ENCODE peak calls at places on chromosomes 6 and 20, in nine cellular contexts. One of them, this sample, is unnamed.

GRCh38 chr6:116326392-116326717 is 44.4 kb upstream of the DSE start:
- DNase-seq in A172: no peak
- DNase-seq in ecto neural progenitor cell: no peak
- DNase-seq in activated T-cell treated with anti-CD3 and anti-CD28 coated beads, Interleukin-2, amount 50 U/mL, for 48 hours: no peak
- DNase-seq in NCI-H510A treated with DMSO at 0.1 percent for 48 hours: no peak
- DNase-seq in glomerular endothelial cell: no peak
- DNase-seq in astrocyte of the spinal cord: no peak
- DNase-seq in MV-4-11: no peak
- DNase-seq in EL: no peak
- DNase-seq in this sample: no peak

GRCh38 chr20:7606941-7607340 is 333.3 kb downstream of the HAO1 start:
- DNase-seq in activated T-cell treated with anti-CD3 and anti-CD28 coated beads, Interleukin-2, amount 50 U/mL, for 48 hours: no peak
- DNase-seq in MV-4-11: no peak
- DNase-seq in NCI-H510A treated with DMSO at 0.1 percent for 48 hours: no peak
- DNase-seq in astrocyte of the spinal cord: no peak
- DNase-seq in glomerular endothelial cell: no peak
- DNase-seq in EL: no peak
- DNase-seq in A172: no peak
- DNase-seq in ecto neural progenitor cell: no peak
- DNase-seq in this sample: no peak

GRCh38 chr6:8277769-8278168 is 157.6 kb downstream of the SLC35B3 start:
- DNase-seq in activated T-cell treated with anti-CD3 and anti-CD28 coated beads, Interleukin-2, amount 50 U/mL, for 48 hours: no peak
- DNase-seq in NCI-H510A treated with DMSO at 0.1 percent for 48 hours: no peak
- DNase-seq in A172: no peak
- DNase-seq in glomerular endothelial cell: no peak
- DNase-seq in astrocyte of the spinal cord: no peak
- DNase-seq in MV-4-11: no peak
- DNase-seq in ecto neural progenitor cell: no peak
- DNase-seq in EL: no peak
- DNase-seq in this sample: no peak

GRCh38 chr6:5143625-5144311 is 58.6 kb downstream of the PPP1R3G start:
- DNase-seq in glomerular endothelial cell: peak; percentile 67
- DNase-seq in MV-4-11: peak; percentile 80
- DNase-seq in ecto neural progenitor cell: peak; percentile 81
- DNase-seq in NCI-H510A treated with DMSO at 0.1 percent for 48 hours: peak; percentile 83
- DNase-seq in A172: peak; percentile 81
- DNase-seq in astrocyte of the spinal cord: peak; percentile 77
- DNase-seq in EL: peak; percentile 75
- DNase-seq in activated T-cell treated with anti-CD3 and anti-CD28 coated beads, Interleukin-2, amount 50 U/mL, for 48 hours: peak; percentile 86
- DNase-seq in this sample: peak; percentile 46

GRCh38 chr6:36197739-36198221 is 1.2 kb downstream of the BRPF3 start:
- DNase-seq in A172: no peak
- DNase-seq in EL: peak; percentile 6
- DNase-seq in activated T-cell treated with anti-CD3 and anti-CD28 coated beads, Interleukin-2, amount 50 U/mL, for 48 hours: no peak
- DNase-seq in NCI-H510A treated with DMSO at 0.1 percent for 48 hours: no peak
- DNase-seq in ecto neural progenitor cell: no peak
- DNase-seq in MV-4-11: no peak
- DNase-seq in glomerular endothelial cell: no peak
- DNase-seq in astrocyte of the spinal cord: no peak
- DNase-seq in this sample: no peak

GRCh38 chr6:36851149-36851614 is 11.9 kb upstream of the CPNE5 start:
- DNase-seq in A172: peak; percentile 76
- DNase-seq in astrocyte of the spinal cord: peak; percentile 85
- DNase-seq in activated T-cell treated with anti-CD3 and anti-CD28 coated beads, Interleukin-2, amount 50 U/mL, for 48 hours: peak; percentile 35
- DNase-seq in glomerular endothelial cell: peak; percentile 64
- DNase-seq in EL: peak; percentile 78
- DNase-seq in MV-4-11: peak; percentile 65
- DNase-seq in NCI-H510A treated with DMSO at 0.1 percent for 48 hours: peak; percentile 72
- DNase-seq in ecto neural progenitor cell: peak; percentile 62
- DNase-seq in this sample: no peak

GRCh38 chr6:169200931-169201514 is 52.6 kb downstream of the THBS2 start:
- DNase-seq in NCI-H510A treated with DMSO at 0.1 percent for 48 hours: no peak
- DNase-seq in EL: no peak
- DNase-seq in ecto neural progenitor cell: no peak
- DNase-seq in glomerular endothelial cell: no peak
- DNase-seq in A172: no peak
- DNase-seq in MV-4-11: no peak
- DNase-seq in activated T-cell treated with anti-CD3 and anti-CD28 coated beads, Interleukin-2, amount 50 U/mL, for 48 hours: no peak
- DNase-seq in astrocyte of the spinal cord: no peak
- DNase-seq in this sample: no peak

GRCh38 chr20:61720348-61720696 is 345.4 kb downstream of the TAF4 start:
- DNase-seq in NCI-H510A treated with DMSO at 0.1 percent for 48 hours: no peak
- DNase-seq in glomerular endothelial cell: no peak
- DNase-seq in MV-4-11: no peak
- DNase-seq in astrocyte of the spinal cord: no peak
- DNase-seq in EL: no peak
- DNase-seq in A172: no peak
- DNase-seq in ecto neural progenitor cell: no peak
- DNase-seq in activated T-cell treated with anti-CD3 and anti-CD28 coated beads, Interleukin-2, amount 50 U/mL, for 48 hours: no peak
- DNase-seq in this sample: no peak

GRCh38 chr6:109434456-109434855 is 6.0 kb downstream of the PPIL6 start:
- DNase-seq in EL: no peak
- DNase-seq in activated T-cell treated with anti-CD3 and anti-CD28 coated beads, Interleukin-2, amount 50 U/mL, for 48 hours: no peak
- DNase-seq in NCI-H510A treated with DMSO at 0.1 percent for 48 hours: no peak
- DNase-seq in astrocyte of the spinal cord: no peak
- DNase-seq in A172: no peak
- DNase-seq in MV-4-11: peak; percentile 12
- DNase-seq in glomerular endothelial cell: no peak
- DNase-seq in ecto neural progenitor cell: no peak
- DNase-seq in this sample: no peak

GRCh38 chr6:170176621-170177382 is 114.1 kb downstream of the DLL1 start:
- DNase-seq in MV-4-11: no peak
- DNase-seq in activated T-cell treated with anti-CD3 and anti-CD28 coated beads, Interleukin-2, amount 50 U/mL, for 48 hours: no peak
- DNase-seq in EL: no peak
- DNase-seq in NCI-H510A treated with DMSO at 0.1 percent for 48 hours: peak; percentile 11
- DNase-seq in ecto neural progenitor cell: peak; percentile 45
- DNase-seq in astrocyte of the spinal cord: no peak
- DNase-seq in glomerular endothelial cell: no peak
- DNase-seq in A172: no peak
- DNase-seq in this sample: no peak

GRCh38 chr6:45326698-45327417 is 1.3 kb upstream of the RUNX2 start:
- DNase-seq in A172: peak; percentile 19
- DNase-seq in MV-4-11: no peak
- DNase-seq in ecto neural progenitor cell: no peak
- DNase-seq in EL: no peak
- DNase-seq in glomerular endothelial cell: no peak
- DNase-seq in activated T-cell treated with anti-CD3 and anti-CD28 coated beads, Interleukin-2, amount 50 U/mL, for 48 hours: no peak
- DNase-seq in astrocyte of the spinal cord: no peak
- DNase-seq in NCI-H510A treated with DMSO at 0.1 percent for 48 hours: no peak
- DNase-seq in this sample: no peak

GRCh38 chr6:68042339-68043121 is 592.6 kb upstream of the ADGRB3 start:
- DNase-seq in ecto neural progenitor cell: no peak
- DNase-seq in activated T-cell treated with anti-CD3 and anti-CD28 coated beads, Interleukin-2, amount 50 U/mL, for 48 hours: no peak
- DNase-seq in A172: no peak
- DNase-seq in NCI-H510A treated with DMSO at 0.1 percent for 48 hours: no peak
- DNase-seq in MV-4-11: no peak
- DNase-seq in glomerular endothelial cell: no peak
- DNase-seq in astrocyte of the spinal cord: no peak
- DNase-seq in EL: no peak
- DNase-seq in this sample: no peak

GRCh38 chr6:165705941-165706340 is 42.9 kb upstream of the PDE10A start:
- DNase-seq in astrocyte of the spinal cord: no peak
- DNase-seq in glomerular endothelial cell: no peak
- DNase-seq in EL: no peak
- DNase-seq in MV-4-11: no peak
- DNase-seq in A172: no peak
- DNase-seq in activated T-cell treated with anti-CD3 and anti-CD28 coated beads, Interleukin-2, amount 50 U/mL, for 48 hours: no peak
- DNase-seq in ecto neural progenitor cell: no peak
- DNase-seq in NCI-H510A treated with DMSO at 0.1 percent for 48 hours: no peak
- DNase-seq in this sample: no peak

GRCh38 chr6:137223370-137224131 is 4.4 kb upstream of the IFNGR1 start:
- DNase-seq in ecto neural progenitor cell: no peak
- DNase-seq in A172: peak; percentile 14
- DNase-seq in activated T-cell treated with anti-CD3 and anti-CD28 coated beads, Interleukin-2, amount 50 U/mL, for 48 hours: no peak
- DNase-seq in MV-4-11: peak; percentile 94
- DNase-seq in astrocyte of the spinal cord: peak; percentile 92
- DNase-seq in EL: peak; percentile 20
- DNase-seq in glomerular endothelial cell: peak; percentile 93
- DNase-seq in NCI-H510A treated with DMSO at 0.1 percent for 48 hours: no peak
- DNase-seq in this sample: peak; percentile 7

GRCh38 chr20:46152824-46153586 is 34.9 kb downstream of the CD40 start:
- DNase-seq in glomerular endothelial cell: no peak
- DNase-seq in activated T-cell treated with anti-CD3 and anti-CD28 coated beads, Interleukin-2, amount 50 U/mL, for 48 hours: no peak
- DNase-seq in A172: no peak
- DNase-seq in ecto neural progenitor cell: no peak
- DNase-seq in astrocyte of the spinal cord: no peak
- DNase-seq in NCI-H510A treated with DMSO at 0.1 percent for 48 hours: no peak
- DNase-seq in EL: no peak
- DNase-seq in MV-4-11: no peak
- DNase-seq in this sample: no peak

GRCh38 chr20:60095456-60095855 is 137.2 kb downstream of the CDH26 start:
- DNase-seq in ecto neural progenitor cell: no peak
- DNase-seq in A172: no peak
- DNase-seq in EL: no peak
- DNase-seq in activated T-cell treated with anti-CD3 and anti-CD28 coated beads, Interleukin-2, amount 50 U/mL, for 48 hours: no peak
- DNase-seq in astrocyte of the spinal cord: no peak
- DNase-seq in MV-4-11: no peak
- DNase-seq in NCI-H510A treated with DMSO at 0.1 percent for 48 hours: no peak
- DNase-seq in glomerular endothelial cell: no peak
- DNase-seq in this sample: no peak

GRCh38 chr6:157811476-157812173 is 11.4 kb upstream of the SNX9 start:
- DNase-seq in MV-4-11: no peak
- DNase-seq in glomerular endothelial cell: no peak
- DNase-seq in astrocyte of the spinal cord: peak; percentile 64
- DNase-seq in activated T-cell treated with anti-CD3 and anti-CD28 coated beads, Interleukin-2, amount 50 U/mL, for 48 hours: no peak
- DNase-seq in A172: no peak
- DNase-seq in EL: peak; percentile 28
- DNase-seq in NCI-H510A treated with DMSO at 0.1 percent for 48 hours: no peak
- DNase-seq in ecto neural progenitor cell: no peak
- DNase-seq in this sample: no peak

GRCh38 chr20:1646975-1647431 is 10.6 kb downstream of the SIRPG start:
- DNase-seq in activated T-cell treated with anti-CD3 and anti-CD28 coated beads, Interleukin-2, amount 50 U/mL, for 48 hours: peak; percentile 62
- DNase-seq in astrocyte of the spinal cord: no peak
- DNase-seq in ecto neural progenitor cell: peak; percentile 23
- DNase-seq in NCI-H510A treated with DMSO at 0.1 percent for 48 hours: no peak
- DNase-seq in MV-4-11: no peak
- DNase-seq in glomerular endothelial cell: no peak
- DNase-seq in A172: no peak
- DNase-seq in EL: no peak
- DNase-seq in this sample: no peak

GRCh38 chr6:163711071-163711470 is 296.6 kb downstream of the QKI start:
- DNase-seq in astrocyte of the spinal cord: no peak
- DNase-seq in ecto neural progenitor cell: no peak
- DNase-seq in MV-4-11: no peak
- DNase-seq in EL: no peak
- DNase-seq in glomerular endothelial cell: no peak
- DNase-seq in A172: no peak
- DNase-seq in NCI-H510A treated with DMSO at 0.1 percent for 48 hours: no peak
- DNase-seq in activated T-cell treated with anti-CD3 and anti-CD28 coated beads, Interleukin-2, amount 50 U/mL, for 48 hours: no peak
- DNase-seq in this sample: no peak

GRCh38 chr6:125294925-125295324 is 6.8 kb downstream of the HDDC2 start:
- DNase-seq in activated T-cell treated with anti-CD3 and anti-CD28 coated beads, Interleukin-2, amount 50 U/mL, for 48 hours: no peak
- DNase-seq in glomerular endothelial cell: no peak
- DNase-seq in ecto neural progenitor cell: no peak
- DNase-seq in NCI-H510A treated with DMSO at 0.1 percent for 48 hours: no peak
- DNase-seq in astrocyte of the spinal cord: no peak
- DNase-seq in A172: no peak
- DNase-seq in EL: no peak
- DNase-seq in MV-4-11: no peak
- DNase-seq in this sample: no peak

GRCh38 chr6:21664263-21665081 is 70.9 kb downstream of the SOX4 start:
- DNase-seq in glomerular endothelial cell: no peak
- DNase-seq in A172: peak; percentile 20
- DNase-seq in ecto neural progenitor cell: peak; percentile 70
- DNase-seq in NCI-H510A treated with DMSO at 0.1 percent for 48 hours: no peak
- DNase-seq in activated T-cell treated with anti-CD3 and anti-CD28 coated beads, Interleukin-2, amount 50 U/mL, for 48 hours: peak; percentile 25
- DNase-seq in MV-4-11: no peak
- DNase-seq in astrocyte of the spinal cord: peak; percentile 27
- DNase-seq in EL: peak; percentile 37
- DNase-seq in this sample: no peak

GRCh38 chr6:24064106-24064505 is 61.9 kb upstream of the NRSN1 start:
- DNase-seq in NCI-H510A treated with DMSO at 0.1 percent for 48 hours: peak; percentile 11
- DNase-seq in glomerular endothelial cell: no peak
- DNase-seq in ecto neural progenitor cell: no peak
- DNase-seq in MV-4-11: peak; percentile 1
- DNase-seq in activated T-cell treated with anti-CD3 and anti-CD28 coated beads, Interleukin-2, amount 50 U/mL, for 48 hours: no peak
- DNase-seq in EL: no peak
- DNase-seq in A172: no peak
- DNase-seq in astrocyte of the spinal cord: no peak
- DNase-seq in this sample: peak; percentile 2

GRCh38 chr6:10330515-10330914 is 84.4 kb downstream of the TFAP2A start:
- DNase-seq in NCI-H510A treated with DMSO at 0.1 percent for 48 hours: no peak
- DNase-seq in glomerular endothelial cell: no peak
- DNase-seq in activated T-cell treated with anti-CD3 and anti-CD28 coated beads, Interleukin-2, amount 50 U/mL, for 48 hours: no peak
- DNase-seq in EL: no peak
- DNase-seq in astrocyte of the spinal cord: no peak
- DNase-seq in A172: no peak
- DNase-seq in ecto neural progenitor cell: no peak
- DNase-seq in MV-4-11: no peak
- DNase-seq in this sample: no peak

GRCh38 chr6:35050291-35050987 is 90.7 kb downstream of the TCP11 start:
- DNase-seq in ecto neural progenitor cell: no peak
- DNase-seq in glomerular endothelial cell: no peak
- DNase-seq in astrocyte of the spinal cord: no peak
- DNase-seq in A172: no peak
- DNase-seq in EL: no peak
- DNase-seq in activated T-cell treated with anti-CD3 and anti-CD28 coated beads, Interleukin-2, amount 50 U/mL, for 48 hours: no peak
- DNase-seq in NCI-H510A treated with DMSO at 0.1 percent for 48 hours: peak; percentile 61
- DNase-seq in MV-4-11: peak; percentile 72
- DNase-seq in this sample: no peak

GRCh38 chr6:113855500-113856010 is 1.6 kb upstream of the MARCKS start:
- DNase-seq in NCI-H510A treated with DMSO at 0.1 percent for 48 hours: no peak
- DNase-seq in glomerular endothelial cell: no peak
- DNase-seq in EL: peak; percentile 59
- DNase-seq in MV-4-11: no peak
- DNase-seq in astrocyte of the spinal cord: peak; percentile 67
- DNase-seq in ecto neural progenitor cell: peak; percentile 75
- DNase-seq in activated T-cell treated with anti-CD3 and anti-CD28 coated beads, Interleukin-2, amount 50 U/mL, for 48 hours: no peak
- DNase-seq in A172: peak; percentile 10
- DNase-seq in this sample: no peak

GRCh38 chr6:150723056-150723658 is 123.5 kb downstream of the PLEKHG1 start:
- DNase-seq in glomerular endothelial cell: no peak
- DNase-seq in ecto neural progenitor cell: no peak
- DNase-seq in A172: no peak
- DNase-seq in EL: no peak
- DNase-seq in astrocyte of the spinal cord: no peak
- DNase-seq in MV-4-11: no peak
- DNase-seq in activated T-cell treated with anti-CD3 and anti-CD28 coated beads, Interleukin-2, amount 50 U/mL, for 48 hours: no peak
- DNase-seq in NCI-H510A treated with DMSO at 0.1 percent for 48 hours: no peak
- DNase-seq in this sample: no peak

GRCh38 chr6:51515052-51515402 is 572.4 kb downstream of the PKHD1 start:
- DNase-seq in MV-4-11: no peak
- DNase-seq in glomerular endothelial cell: no peak
- DNase-seq in activated T-cell treated with anti-CD3 and anti-CD28 coated beads, Interleukin-2, amount 50 U/mL, for 48 hours: no peak
- DNase-seq in NCI-H510A treated with DMSO at 0.1 percent for 48 hours: no peak
- DNase-seq in EL: no peak
- DNase-seq in ecto neural progenitor cell: no peak
- DNase-seq in A172: no peak
- DNase-seq in astrocyte of the spinal cord: no peak
- DNase-seq in this sample: no peak

GRCh38 chr6:134722996-134723871 is 226.7 kb downstream of the ALDH8A1 start:
- DNase-seq in ecto neural progenitor cell: no peak
- DNase-seq in astrocyte of the spinal cord: peak; percentile 23
- DNase-seq in EL: peak; percentile 34
- DNase-seq in A172: peak; percentile 59
- DNase-seq in activated T-cell treated with anti-CD3 and anti-CD28 coated beads, Interleukin-2, amount 50 U/mL, for 48 hours: no peak
- DNase-seq in glomerular endothelial cell: no peak
- DNase-seq in NCI-H510A treated with DMSO at 0.1 percent for 48 hours: no peak
- DNase-seq in MV-4-11: no peak
- DNase-seq in this sample: no peak

GRCh38 chr6:123529843-123530242 is 106.9 kb downstream of the TRDN start:
- DNase-seq in NCI-H510A treated with DMSO at 0.1 percent for 48 hours: no peak
- DNase-seq in ecto neural progenitor cell: no peak
- DNase-seq in EL: no peak
- DNase-seq in MV-4-11: no peak
- DNase-seq in activated T-cell treated with anti-CD3 and anti-CD28 coated beads, Interleukin-2, amount 50 U/mL, for 48 hours: no peak
- DNase-seq in astrocyte of the spinal cord: no peak
- DNase-seq in glomerular endothelial cell: no peak
- DNase-seq in A172: peak; percentile 16
- DNase-seq in this sample: no peak

GRCh38 chr6:135346747-135347146 is 150.8 kb downstream of the AHI1 start:
- DNase-seq in ecto neural progenitor cell: no peak
- DNase-seq in activated T-cell treated with anti-CD3 and anti-CD28 coated beads, Interleukin-2, amount 50 U/mL, for 48 hours: no peak
- DNase-seq in EL: peak; percentile 73
- DNase-seq in A172: peak; percentile 38
- DNase-seq in glomerular endothelial cell: no peak
- DNase-seq in MV-4-11: no peak
- DNase-seq in NCI-H510A treated with DMSO at 0.1 percent for 48 hours: no peak
- DNase-seq in astrocyte of the spinal cord: peak; percentile 58
- DNase-seq in this sample: no peak

GRCh38 chr6:170155464-170156196 is 135.2 kb downstream of the DLL1 start:
- DNase-seq in A172: no peak
- DNase-seq in NCI-H510A treated with DMSO at 0.1 percent for 48 hours: no peak
- DNase-seq in ecto neural progenitor cell: no peak
- DNase-seq in glomerular endothelial cell: no peak
- DNase-seq in activated T-cell treated with anti-CD3 and anti-CD28 coated beads, Interleukin-2, amount 50 U/mL, for 48 hours: no peak
- DNase-seq in EL: no peak
- DNase-seq in astrocyte of the spinal cord: no peak
- DNase-seq in MV-4-11: no peak
- DNase-seq in this sample: no peak